ENCODE peak calls at places on chromosomes 12 and 14, in eight cellular contexts. F, T, O, S, M, Y, L and X are unnamed samples.

GRCh38 chr12:110157539-110157938 is 33.4 kb downstream of the IFT81 start:
- DNase-seq in T (no peak), F (no peak), O (no peak), M (no peak), S (no peak), L (no peak), Y (no peak), X (no peak)

GRCh38 chr14:26163761-26164160 is 434.1 kb downstream of the NOVA1 start:
- DNase-seq in Y (no peak), T (no peak), M (no peak), L (no peak), O (no peak), S (no peak), F (peak; percentile 67), X (no peak)

GRCh38 chr14:77315115-77315944 is 5.4 kb downstream of the POMT2 start:
- DNase-seq in T (no peak), S (no peak), M (no peak), O (no peak), Y (no peak), F (no peak), L (no peak), X (no peak)

GRCh38 chr12:10033783-10034381 is 3.4 kb downstream of the CLEC9A start:
- DNase-seq in L (no peak), F (peak; percentile 48), Y (no peak), S (no peak), M (no peak), O (no peak), T (no peak), X (no peak)

GRCh38 chr14:75877292-75877691 is 104.5 kb downstream of the TGFB3 start:
- DNase-seq in M (no peak), Y (no peak), L (peak; percentile 66), T (no peak), F (peak; percentile 94), S (peak; percentile 39), O (no peak), X (no peak)

GRCh38 chr12:120984351-120984898 is 6.1 kb downstream of the HNF1A start:
- DNase-seq in S (peak; percentile 73), Y (peak; percentile 84), L (peak; percentile 81), M (no peak), O (no peak), T (no peak), F (no peak), X (peak; percentile 89)

GRCh38 chr12:121711925-121712461 is 559 bp upstream of the TMEM120B start:
- DNase-seq in O (no peak), F (peak; percentile 67), Y (peak; percentile 56), M (no peak), S (peak; percentile 51), T (peak; percentile 40), L (peak; percentile 55), X (peak; percentile 67)

GRCh38 chr12:120252071-120252906 is 13.2 kb downstream of the PXN start:
- DNase-seq in L (no peak), M (no peak), O (no peak), T (peak; percentile 88), S (no peak), F (no peak), Y (no peak), X (no peak)

GRCh38 chr14:95862243-95862642 is 14.4 kb upstream of the TUNAR start:
- DNase-seq in L (no peak), M (no peak), Y (no peak), F (peak; percentile 21), T (no peak), S (no peak), O (no peak), X (no peak)

GRCh38 chr12:91604897-91605296 is 422.3 kb upstream of the DCN start:
- DNase-seq in F (no peak), M (no peak), Y (no peak), O (no peak), S (no peak), T (no peak), L (no peak), X (no peak)

GRCh38 chr12:29616664-29617409 is 119.4 kb upstream of the OVCH1 start:
- DNase-seq in L (no peak), F (peak; percentile 93), S (no peak), O (no peak), T (no peak), M (peak; percentile 34), Y (no peak), X (no peak)

GRCh38 chr14:82055511-82055910 is 521.9 kb upstream of the SEL1L start:
- DNase-seq in T (no peak), O (no peak), S (no peak), M (no peak), L (no peak), F (no peak), Y (no peak), X (no peak)

GRCh38 chr14:101120636-101121398 is 217.3 kb upstream of the RTL1 start:
- DNase-seq in M (no peak), F (no peak), O (no peak), S (no peak), Y (peak; percentile 27), L (peak; percentile 46), T (no peak), X (peak; percentile 74)

GRCh38 chr12:81627336-81628189 is 131.6 kb downstream of the PPFIA2 start:
- DNase-seq in S (no peak), O (no peak), Y (no peak), L (no peak), F (peak; percentile 77), M (peak; percentile 52), T (no peak), X (no peak)

GRCh38 chr12:69475237-69475984 is 5.2 kb downstream of the FRS2 start:
- DNase-seq in S (no peak), T (no peak), O (no peak), F (peak; percentile 58), Y (no peak), M (no peak), L (no peak), X (no peak)

GRCh38 chr14:25122843-25123242 is 72.9 kb upstream of the STXBP6 start:
- DNase-seq in T (no peak), Y (no peak), O (no peak), F (no peak), L (no peak), S (no peak), M (no peak), X (no peak)

DNA sequence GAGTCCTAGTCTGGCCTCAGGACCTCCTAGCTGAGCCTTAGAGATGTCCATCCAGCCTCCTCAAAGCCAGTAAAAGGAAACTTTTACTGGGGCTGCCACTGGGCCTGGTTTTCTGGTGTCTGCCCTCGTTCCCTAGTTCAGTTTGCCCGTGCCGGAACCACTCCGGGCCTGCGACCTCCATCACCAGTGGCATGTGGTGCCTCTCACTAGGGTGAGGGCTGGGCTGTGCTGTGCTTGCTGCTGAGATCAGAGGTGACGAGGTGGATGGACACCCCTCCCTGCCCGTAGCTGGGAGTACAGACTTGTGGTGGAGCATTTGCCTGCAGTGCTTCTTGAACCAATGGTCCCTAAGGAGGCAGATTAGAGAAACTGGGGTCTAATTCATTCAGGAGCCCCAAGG is 75.7 kb downstream of the B4GALNT3 start:
- DNase-seq in M (no peak), L (no peak), T (no peak), F (no peak), S (no peak), O (no peak), Y (no peak), X (no peak)
- H3K27ac ChIP-seq in M (no peak overlapping the region), L (no peak overlapping the region), T (no peak overlapping the region), F (no peak overlapping the region), S (no peak overlapping the region), O (no peak overlapping the region), Y (no peak overlapping the region), X (no peak overlapping the region)

GRCh38 chr12:54175130-54175963 is 13.4 kb downstream of the SMUG1 start:
- DNase-seq in M (no peak), F (no peak), T (no peak), L (no peak), S (no peak), O (no peak), Y (no peak), X (no peak)
- H3K4me1 ChIP-seq in M (peaks cover 21% of the 10 kb centered on the region), F (no peaks in the 10 kb centered on the region), T (peaks cover 4% of the 10 kb centered on the region), L (no peaks in the 10 kb centered on the region), S (peaks cover 12% of the 10 kb centered on the region), O (peaks cover 5% of the 10 kb centered on the region), Y (peaks cover 8% of the 10 kb centered on the region), X (no peaks in the 10 kb centered on the region)

GRCh38 chr12:99259040-99259934 is 388.3 kb upstream of the GARIN6 start:
- DNase-seq in M (no peak), T (no peak), F (no peak), S (no peak), O (no peak), L (no peak), Y (no peak), X (no peak)
- H3K27ac ChIP-seq in M (no peak overlapping the region), T (no peak overlapping the region), F (no peak overlapping the region), S (no peak overlapping the region), O (no peak overlapping the region), L (no peak overlapping the region), Y (no peak overlapping the region), X (no peak overlapping the region)

GRCh38 chr12:67271976-67272375 is 2.8 kb downstream of the CAND1 start:
- DNase-seq in T (no peak), L (no peak), F (peak; percentile 16), S (no peak), M (no peak), O (no peak), Y (no peak), X (no peak)
- H3K4me1 ChIP-seq in T (peaks cover 46% of the 10 kb centered on the region), L (peaks cover 41% of the 10 kb centered on the region), F (peaks cover 57% of the 10 kb centered on the region), S (peaks cover 65% of the 10 kb centered on the region), M (peaks cover 23% of the 10 kb centered on the region), O (peaks cover 19% of the 10 kb centered on the region), Y (peaks cover 9% of the 10 kb centered on the region), X (peaks cover 48% of the 10 kb centered on the region)